ENCODE peak calls at places on chromosomes 3 and 15, in eight cellular contexts. One of them, this sample, is unnamed.

GRCh38 chr3:116038968-116039950 is 406.0 kb downstream of the LSAMP start:
- DNase-seq in tibial artery: no peak
- DNase-seq in lower lobe of right lung: no peak
- DNase-seq in HFF-Myc: no peak
- DNase-seq in AG04449: no peak
- DNase-seq in cardiac muscle cell: peak
- DNase-seq in SK-N-SH: no peak
- DNase-seq in fibroblast of villous mesenchyme: peak
- DNase-seq in this sample: no peak

GRCh38 chr3:15610083-15610482 is 8.5 kb downstream of the BTD start:
- DNase-seq in tibial artery: peak
- DNase-seq in SK-N-SH: no peak
- DNase-seq in cardiac muscle cell: peak
- DNase-seq in AG04449: peak
- DNase-seq in lower lobe of right lung: peak
- DNase-seq in HFF-Myc: no peak
- DNase-seq in fibroblast of villous mesenchyme: peak
- DNase-seq in this sample: no peak

GRCh38 chr3:159733194-159733860 is 255.3 kb upstream of the IL12A start:
- DNase-seq in AG04449: peak
- DNase-seq in HFF-Myc: no peak
- DNase-seq in SK-N-SH: no peak
- DNase-seq in fibroblast of villous mesenchyme: peak
- DNase-seq in lower lobe of right lung: no peak
- DNase-seq in tibial artery: no peak
- DNase-seq in cardiac muscle cell: peak
- DNase-seq in this sample: peak

GRCh38 chr15:49864251-49864650 is 243.4 kb downstream of the DTWD1 start:
- DNase-seq in HFF-Myc: no peak
- DNase-seq in SK-N-SH: no peak
- DNase-seq in cardiac muscle cell: no peak
- DNase-seq in fibroblast of villous mesenchyme: peak
- DNase-seq in tibial artery: no peak
- DNase-seq in AG04449: no peak
- DNase-seq in lower lobe of right lung: no peak
- DNase-seq in this sample: no peak

GRCh38 chr3:159280326-159280725 is 478.5 kb downstream of the MFSD1 start:
- DNase-seq in fibroblast of villous mesenchyme: no peak
- DNase-seq in HFF-Myc: no peak
- DNase-seq in AG04449: no peak
- DNase-seq in cardiac muscle cell: no peak
- DNase-seq in lower lobe of right lung: no peak
- DNase-seq in SK-N-SH: no peak
- DNase-seq in tibial artery: no peak
- DNase-seq in this sample: no peak

GRCh38 chr3:113300596-113300995 is 89.2 kb downstream of the BOC start:
- DNase-seq in SK-N-SH: no peak
- DNase-seq in tibial artery: no peak
- DNase-seq in AG04449: no peak
- DNase-seq in lower lobe of right lung: no peak
- DNase-seq in HFF-Myc: no peak
- DNase-seq in cardiac muscle cell: no peak
- DNase-seq in fibroblast of villous mesenchyme: no peak
- DNase-seq in this sample: no peak

GRCh38 chr3:62584636-62585035 is 211.3 kb upstream of the FEZF2 start:
- DNase-seq in SK-N-SH: no peak
- DNase-seq in tibial artery: no peak
- DNase-seq in lower lobe of right lung: no peak
- DNase-seq in HFF-Myc: no peak
- DNase-seq in cardiac muscle cell: no peak
- DNase-seq in AG04449: no peak
- DNase-seq in fibroblast of villous mesenchyme: no peak
- DNase-seq in this sample: no peak

GRCh38 chr15:89068325-89068784 is 19.9 kb upstream of the ABHD2 start:
- DNase-seq in lower lobe of right lung: no peak
- DNase-seq in SK-N-SH: no peak
- DNase-seq in tibial artery: no peak
- DNase-seq in cardiac muscle cell: peak
- DNase-seq in fibroblast of villous mesenchyme: peak
- DNase-seq in HFF-Myc: peak
- DNase-seq in AG04449: peak
- DNase-seq in this sample: peak

GRCh38 chr3:73580343-73580742 is 44.4 kb downstream of the PDZRN3 start:
- DNase-seq in tibial artery: no peak
- DNase-seq in SK-N-SH: no peak
- DNase-seq in HFF-Myc: peak
- DNase-seq in AG04449: peak
- DNase-seq in fibroblast of villous mesenchyme: peak
- DNase-seq in cardiac muscle cell: peak
- DNase-seq in lower lobe of right lung: no peak
- DNase-seq in this sample: peak
- TF ChIP-seq CTCF in tibial artery: no peak
- TF ChIP-seq CTCF in SK-N-SH: no peak
- TF ChIP-seq CTCF in HFF-Myc: no peak
- TF ChIP-seq CTCF in AG04449: no peak
- TF ChIP-seq CTCF in fibroblast of villous mesenchyme: no peak
- TF ChIP-seq CTCF in cardiac muscle cell: no peak
- TF ChIP-seq CTCF in lower lobe of right lung: no peak
- TF ChIP-seq CTCF in this sample: no peak

DNA sequence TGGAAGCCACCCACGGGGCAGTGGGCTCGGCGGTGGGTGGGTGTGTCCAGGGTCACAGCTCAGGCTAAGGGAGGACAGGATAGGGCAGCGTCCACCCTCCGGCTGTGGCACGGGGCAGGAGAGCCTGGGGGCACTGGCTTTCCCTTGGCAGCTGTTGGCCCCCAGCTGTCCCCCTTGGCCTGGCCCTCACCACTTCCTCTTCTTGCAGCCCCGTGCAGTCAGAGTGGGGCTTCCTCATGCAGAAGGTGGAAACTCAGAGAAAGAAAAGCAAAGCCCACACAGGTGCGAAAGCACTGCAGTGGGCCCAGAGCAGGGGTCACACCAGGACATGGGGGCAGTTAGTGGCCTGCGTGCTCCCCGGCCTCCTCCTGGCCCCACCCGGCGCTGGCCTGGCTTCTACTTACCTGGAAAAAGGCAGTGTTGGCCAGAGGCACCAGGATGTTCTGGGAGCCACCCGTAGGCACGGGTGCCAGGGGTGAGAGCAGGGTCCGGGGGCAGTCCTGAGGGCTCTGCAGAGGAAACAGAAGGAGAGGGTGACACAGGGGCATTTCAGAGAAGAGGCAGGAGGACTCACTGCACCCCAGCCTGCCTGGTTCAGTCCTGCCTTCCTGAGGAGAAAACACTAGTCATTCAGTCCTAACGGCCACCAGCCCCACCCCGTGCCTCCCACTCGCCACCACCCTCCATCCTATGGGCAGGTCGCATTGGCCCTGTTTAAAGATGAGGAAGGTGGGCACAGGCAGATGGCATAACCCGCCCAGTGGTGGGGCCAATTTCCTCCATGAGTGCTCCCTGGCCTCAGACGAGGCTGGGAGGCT is 28.3 kb downstream of the PLXND1 start:
- DNase-seq in lower lobe of right lung: peak
- DNase-seq in HFF-Myc: no peak
- DNase-seq in SK-N-SH: no peak
- DNase-seq in cardiac muscle cell: no peak
- DNase-seq in AG04449: no peak
- DNase-seq in tibial artery: no peak
- DNase-seq in fibroblast of villous mesenchyme: no peak
- DNase-seq in this sample: no peak
- H3K4me3 ChIP-seq in lower lobe of right lung: no peak
- H3K4me3 ChIP-seq in HFF-Myc: no peak
- H3K4me3 ChIP-seq in SK-N-SH: no peak
- H3K4me3 ChIP-seq in cardiac muscle cell: no peak
- H3K4me3 ChIP-seq in AG04449: no peak
- H3K4me3 ChIP-seq in tibial artery: no peak
- H3K4me3 ChIP-seq in fibroblast of villous mesenchyme: no peak
- H3K4me3 ChIP-seq in this sample: no peak

DNA sequence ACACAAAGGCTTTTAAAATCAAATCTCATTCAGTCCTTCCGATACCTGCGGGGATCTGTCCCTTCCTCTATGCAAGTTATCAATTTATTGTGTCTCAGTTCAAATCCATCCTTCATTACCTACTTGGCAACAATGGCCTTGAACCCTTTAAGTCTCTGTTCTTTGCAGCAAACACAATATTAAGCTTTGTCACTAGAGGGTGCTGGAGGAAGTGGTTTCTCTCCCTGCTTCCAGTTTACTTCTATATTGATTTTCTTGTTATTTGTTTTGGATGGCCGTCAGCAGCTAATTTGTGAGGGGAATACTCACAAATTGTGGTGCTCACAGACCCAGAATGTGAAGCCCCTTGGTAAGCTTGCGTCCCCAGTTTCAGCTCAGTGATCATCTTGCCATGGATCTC is 278.3 kb downstream of the FGF12 start:
- DNase-seq in AG04449: no peak
- DNase-seq in cardiac muscle cell: no peak
- DNase-seq in SK-N-SH: no peak
- DNase-seq in lower lobe of right lung: no peak
- DNase-seq in fibroblast of villous mesenchyme: no peak
- DNase-seq in HFF-Myc: no peak
- DNase-seq in tibial artery: no peak
- DNase-seq in this sample: no peak
- TF ChIP-seq CTCF in AG04449: no peak
- TF ChIP-seq CTCF in cardiac muscle cell: peak
- TF ChIP-seq CTCF in SK-N-SH: no peak
- TF ChIP-seq CTCF in lower lobe of right lung: no peak
- TF ChIP-seq CTCF in fibroblast of villous mesenchyme: no peak
- TF ChIP-seq CTCF in HFF-Myc: no peak
- TF ChIP-seq CTCF in tibial artery: no peak
- TF ChIP-seq CTCF in this sample: peak

DNA sequence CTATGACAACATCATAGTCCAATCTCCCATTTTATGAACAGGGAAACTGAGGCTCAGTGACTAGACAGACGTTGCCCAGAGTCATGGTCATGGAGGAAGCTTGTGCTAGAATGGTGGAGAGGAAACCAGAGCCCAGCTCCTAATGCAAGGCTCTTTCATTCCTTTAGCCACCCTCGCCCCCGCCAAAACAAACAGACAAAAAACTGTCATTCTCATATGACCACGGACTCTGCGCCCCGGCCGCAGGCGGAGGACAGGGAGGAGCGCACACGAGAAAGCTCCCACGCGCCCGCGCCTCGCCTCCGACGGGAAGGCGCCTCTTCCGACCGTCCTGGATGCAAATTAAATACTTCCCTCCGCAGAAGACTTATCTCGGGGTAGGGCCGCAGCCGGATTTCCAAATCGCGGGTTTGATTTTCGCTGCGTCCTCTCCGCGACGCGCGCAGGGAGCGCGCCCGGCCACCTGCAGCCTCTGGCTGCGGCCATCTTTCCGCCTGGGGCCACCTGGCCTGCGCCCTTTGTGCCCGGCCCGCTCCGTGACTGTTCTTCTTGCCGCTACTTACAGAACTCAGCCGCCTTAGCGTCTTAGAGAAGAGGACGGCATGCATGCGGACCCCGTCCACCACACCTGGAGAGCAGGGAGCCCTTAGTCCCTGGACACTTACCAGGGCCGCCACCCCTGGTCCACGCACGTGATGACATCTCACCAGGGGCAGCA is 646 bp upstream of the ATP13A3 start:
- DNase-seq in SK-N-SH: peak
- DNase-seq in fibroblast of villous mesenchyme: peak
- DNase-seq in cardiac muscle cell: peak
- DNase-seq in lower lobe of right lung: peak
- DNase-seq in tibial artery: peak
- DNase-seq in AG04449: no peak
- DNase-seq in HFF-Myc: no peak
- DNase-seq in this sample: no peak
- H3K4me3 ChIP-seq in SK-N-SH: peak
- H3K4me3 ChIP-seq in fibroblast of villous mesenchyme: peak
- H3K4me3 ChIP-seq in cardiac muscle cell: peak
- H3K4me3 ChIP-seq in lower lobe of right lung: peak
- H3K4me3 ChIP-seq in tibial artery: peak
- H3K4me3 ChIP-seq in AG04449: peak
- H3K4me3 ChIP-seq in HFF-Myc: peak
- H3K4me3 ChIP-seq in this sample: peak

GRCh38 chr15:33204087-33204486 is 9.6 kb upstream of the FMN1 start:
- DNase-seq in AG04449: no peak
- DNase-seq in SK-N-SH: no peak
- DNase-seq in tibial artery: no peak
- DNase-seq in lower lobe of right lung: no peak
- DNase-seq in cardiac muscle cell: no peak
- DNase-seq in HFF-Myc: no peak
- DNase-seq in fibroblast of villous mesenchyme: no peak
- DNase-seq in this sample: no peak

GRCh38 chr15:33200903-33201302 is 6.4 kb upstream of the FMN1 start:
- DNase-seq in AG04449: no peak
- DNase-seq in HFF-Myc: no peak
- DNase-seq in tibial artery: no peak
- DNase-seq in lower lobe of right lung: no peak
- DNase-seq in fibroblast of villous mesenchyme: no peak
- DNase-seq in cardiac muscle cell: no peak
- DNase-seq in SK-N-SH: no peak
- DNase-seq in this sample: peak

GRCh38 chr15:33197636-33198035 is 3.1 kb upstream of the FMN1 start:
- DNase-seq in fibroblast of villous mesenchyme: no peak
- DNase-seq in lower lobe of right lung: no peak
- DNase-seq in SK-N-SH: no peak
- DNase-seq in tibial artery: no peak
- DNase-seq in cardiac muscle cell: no peak
- DNase-seq in HFF-Myc: no peak
- DNase-seq in AG04449: no peak
- DNase-seq in this sample: no peak

GRCh38 chr15:33200444-33200843 is 5.9 kb upstream of the FMN1 start:
- DNase-seq in lower lobe of right lung: no peak
- DNase-seq in AG04449: no peak
- DNase-seq in tibial artery: no peak
- DNase-seq in SK-N-SH: no peak
- DNase-seq in HFF-Myc: no peak
- DNase-seq in fibroblast of villous mesenchyme: no peak
- DNase-seq in cardiac muscle cell: no peak
- DNase-seq in this sample: no peak

DNA sequence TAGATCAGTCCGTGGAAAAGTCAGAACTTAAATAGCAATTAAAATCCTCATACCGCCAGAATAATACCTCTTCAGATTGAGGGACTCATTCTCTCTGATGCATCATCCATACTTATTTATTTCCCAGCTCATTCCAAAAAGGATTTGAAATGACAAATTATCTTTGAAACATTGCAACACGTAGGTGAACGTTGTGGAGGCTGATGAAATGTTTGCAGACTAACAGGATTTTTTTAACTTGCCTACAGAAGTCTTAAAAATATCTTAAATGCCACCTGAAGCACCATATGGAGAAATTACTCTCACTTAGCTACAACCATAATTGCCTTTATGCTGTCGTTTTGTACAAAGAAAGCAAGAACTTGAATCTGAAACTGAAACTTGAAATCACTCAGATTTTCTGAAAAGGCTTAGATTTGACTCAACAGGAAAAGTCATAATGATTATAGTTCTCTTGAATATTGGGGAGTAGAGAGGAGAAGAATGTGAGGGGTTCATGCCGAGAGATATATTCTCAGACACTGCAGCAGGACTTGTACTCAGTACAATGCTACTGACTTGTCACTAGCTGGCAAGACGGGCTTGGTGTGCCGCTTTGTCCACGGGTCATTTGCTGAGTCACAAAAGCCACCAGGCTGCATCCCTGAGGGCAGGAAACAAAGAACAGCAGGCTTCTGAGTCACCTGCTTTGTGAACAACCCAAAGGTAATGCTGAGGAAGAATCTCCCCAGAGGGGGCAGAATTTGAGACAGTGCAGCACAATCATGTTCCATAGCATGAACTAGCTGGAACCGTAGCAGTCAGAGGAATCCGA is 7.1 kb upstream of the FMN1 start:
- DNase-seq in HFF-Myc: peak
- DNase-seq in lower lobe of right lung: peak
- DNase-seq in fibroblast of villous mesenchyme: peak
- DNase-seq in AG04449: no peak
- DNase-seq in SK-N-SH: peak
- DNase-seq in tibial artery: no peak
- DNase-seq in cardiac muscle cell: peak
- DNase-seq in this sample: no peak
- TF ChIP-seq CTCF in HFF-Myc: no peak
- TF ChIP-seq CTCF in lower lobe of right lung: no peak
- TF ChIP-seq CTCF in fibroblast of villous mesenchyme: peak
- TF ChIP-seq CTCF in AG04449: no peak
- TF ChIP-seq CTCF in SK-N-SH: peak
- TF ChIP-seq CTCF in tibial artery: no peak
- TF ChIP-seq CTCF in cardiac muscle cell: no peak
- TF ChIP-seq CTCF in this sample: peak